ENCODE peak calls at places on chromosomes 7 and 10, in seven cellular contexts. One of them, this sample, is unnamed.

GRCh38 chr7:55549457-55549856 is 22.8 kb downstream of the VOPP1 start:
- DNase-seq in heart left ventricle: no peak
- DNase-seq in HepG2: no peak
- DNase-seq in right lobe of liver: no peak
- DNase-seq in HCT116: no peak
- DNase-seq in transverse colon: peak; percentile 69
- DNase-seq in NB4: no peak
- DNase-seq in this sample: no peak

GRCh38 chr7:117769085-117769484 is 104.2 kb downstream of the CTTNBP2 start:
- DNase-seq in HepG2: no peak
- DNase-seq in transverse colon: no peak
- DNase-seq in right lobe of liver: no peak
- DNase-seq in heart left ventricle: no peak
- DNase-seq in NB4: no peak
- DNase-seq in HCT116: no peak
- DNase-seq in this sample: no peak

GRCh38 chr7:120436487-120437060 is 163.6 kb downstream of the KCND2 start:
- DNase-seq in right lobe of liver: no peak
- DNase-seq in HepG2: no peak
- DNase-seq in HCT116: no peak
- DNase-seq in heart left ventricle: no peak
- DNase-seq in NB4: no peak
- DNase-seq in transverse colon: no peak
- DNase-seq in this sample: no peak

GRCh38 chr10:45471531-45472310 is 97.7 kb downstream of the ALOX5 start:
- DNase-seq in HCT116: no peak
- DNase-seq in heart left ventricle: no peak
- DNase-seq in right lobe of liver: peak; percentile 51
- DNase-seq in transverse colon: no peak
- DNase-seq in NB4: no peak
- DNase-seq in HepG2: peak; percentile 15
- DNase-seq in this sample: no peak

GRCh38 chr10:49798275-49798674 is 36.2 kb upstream of the OGDHL start:
- DNase-seq in heart left ventricle: no peak
- DNase-seq in HepG2: no peak
- DNase-seq in NB4: no peak
- DNase-seq in transverse colon: no peak
- DNase-seq in HCT116: no peak
- DNase-seq in right lobe of liver: no peak
- DNase-seq in this sample: no peak

GRCh38 chr10:73857446-73857845 is 16.9 kb downstream of the CAMK2G start:
- DNase-seq in right lobe of liver: no peak
- DNase-seq in heart left ventricle: no peak
- DNase-seq in NB4: no peak
- DNase-seq in HCT116: no peak
- DNase-seq in HepG2: no peak
- DNase-seq in transverse colon: no peak
- DNase-seq in this sample: no peak

GRCh38 chr10:14259696-14260595 is 70.8 kb downstream of the FRMD4A start:
- DNase-seq in HCT116: no peak
- DNase-seq in HepG2: peak; percentile 64
- DNase-seq in transverse colon: no peak
- DNase-seq in heart left ventricle: no peak
- DNase-seq in right lobe of liver: peak; percentile 32
- DNase-seq in NB4: no peak
- DNase-seq in this sample: no peak

GRCh38 chr10:5146920-5147254 is 38.1 kb downstream of the AKR1C8 start:
- DNase-seq in HCT116: no peak
- DNase-seq in NB4: no peak
- DNase-seq in transverse colon: no peak
- DNase-seq in HepG2: no peak
- DNase-seq in heart left ventricle: no peak
- DNase-seq in right lobe of liver: no peak
- DNase-seq in this sample: no peak

GRCh38 chr7:30859940-30860623 is 51.6 kb upstream of the AQP1 start:
- DNase-seq in transverse colon: no peak
- DNase-seq in heart left ventricle: no peak
- DNase-seq in NB4: no peak
- DNase-seq in right lobe of liver: no peak
- DNase-seq in HCT116: no peak
- DNase-seq in HepG2: no peak
- DNase-seq in this sample: no peak

GRCh38 chr7:23205861-23206510 is 24.1 kb downstream of the NUP42 start:
- DNase-seq in transverse colon: no peak
- DNase-seq in right lobe of liver: no peak
- DNase-seq in NB4: no peak
- DNase-seq in HepG2: no peak
- DNase-seq in heart left ventricle: no peak
- DNase-seq in HCT116: no peak
- DNase-seq in this sample: no peak

GRCh38 chr7:41117431-41117830 is 585.5 kb downstream of the INHBA start:
- DNase-seq in NB4: no peak
- DNase-seq in heart left ventricle: no peak
- DNase-seq in transverse colon: no peak
- DNase-seq in right lobe of liver: no peak
- DNase-seq in HCT116: no peak
- DNase-seq in HepG2: no peak
- DNase-seq in this sample: no peak

GRCh38 chr7:155527664-155528063 is 18.7 kb downstream of the CNPY1 start:
- DNase-seq in HCT116: no peak
- DNase-seq in transverse colon: no peak
- DNase-seq in HepG2: no peak
- DNase-seq in right lobe of liver: no peak
- DNase-seq in heart left ventricle: no peak
- DNase-seq in NB4: no peak
- DNase-seq in this sample: no peak

GRCh38 chr10:89516149-89516832 is 19.1 kb downstream of the SLC16A12 start:
- DNase-seq in NB4: no peak
- DNase-seq in transverse colon: peak; percentile 42
- DNase-seq in heart left ventricle: peak; percentile 78
- DNase-seq in HepG2: no peak
- DNase-seq in HCT116: no peak
- DNase-seq in right lobe of liver: no peak
- DNase-seq in this sample: no peak

DNA sequence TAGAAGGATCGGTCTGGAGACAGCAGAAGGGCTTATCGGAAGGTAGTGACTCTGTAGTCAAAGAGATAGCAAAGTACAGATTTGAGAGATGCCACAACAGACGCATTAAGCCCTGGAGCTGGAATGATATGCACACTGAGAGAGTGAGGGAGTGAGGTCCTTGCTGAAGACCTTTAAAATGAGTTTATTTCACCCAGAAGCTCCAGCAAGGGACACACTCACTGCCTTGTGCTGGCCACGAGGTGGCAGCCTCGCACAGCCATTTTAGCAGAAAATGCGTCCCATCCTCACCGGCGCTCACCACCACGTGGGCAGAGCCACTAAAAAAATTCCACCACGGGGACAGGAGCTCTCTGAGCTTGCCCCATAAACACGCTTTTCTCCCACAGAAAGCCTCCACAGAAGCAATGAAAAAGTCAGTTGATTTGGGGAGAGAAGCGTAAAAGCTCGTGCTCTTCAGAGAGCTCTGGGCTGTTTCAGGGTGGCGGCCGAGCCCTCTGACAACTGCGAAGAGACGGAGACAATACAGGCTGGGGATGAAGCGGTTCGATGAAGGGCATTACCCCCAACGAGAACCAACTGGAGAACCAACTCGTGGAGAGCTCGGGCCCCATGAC is 163.0 kb upstream of the KLF14 start:
- DNase-seq in right lobe of liver: peak; percentile 77
- DNase-seq in heart left ventricle: peak; percentile 80
- DNase-seq in transverse colon: peak; percentile 80
- DNase-seq in HCT116: peak; percentile 86
- DNase-seq in HepG2: peak; percentile 52
- DNase-seq in NB4: peak; percentile 81
- DNase-seq in this sample: peak; percentile 83
- TF ChIP-seq POLR2A in right lobe of liver: no peak
- TF ChIP-seq POLR2A in heart left ventricle: no peak
- TF ChIP-seq POLR2A in transverse colon: no peak
- TF ChIP-seq POLR2A in HCT116: peak; percentile 9
- TF ChIP-seq POLR2A in HepG2: no peak
- TF ChIP-seq POLR2A in NB4: no peak
- TF ChIP-seq POLR2A in this sample: no peak

GRCh38 chr7:64045301-64046040 is at the start of gene ZNF727:
- DNase-seq in HCT116: no peak
- DNase-seq in heart left ventricle: peak; percentile 76
- DNase-seq in right lobe of liver: no peak
- DNase-seq in NB4: peak; percentile 78
- DNase-seq in HepG2: no peak
- DNase-seq in transverse colon: peak; percentile 12
- DNase-seq in this sample: peak; percentile 53
- TF ChIP-seq POLR2A in HCT116: no peak
- TF ChIP-seq POLR2A in heart left ventricle: no peak
- TF ChIP-seq POLR2A in right lobe of liver: no peak
- TF ChIP-seq POLR2A in NB4: no peak
- TF ChIP-seq POLR2A in HepG2: no peak
- TF ChIP-seq POLR2A in transverse colon: no peak
- TF ChIP-seq POLR2A in this sample: no peak

GRCh38 chr7:20237464-20238267 is 20.5 kb upstream of the MACC1 start:
- DNase-seq in HepG2: no peak
- DNase-seq in HCT116: no peak
- DNase-seq in NB4: no peak
- DNase-seq in transverse colon: no peak
- DNase-seq in heart left ventricle: no peak
- DNase-seq in right lobe of liver: no peak
- DNase-seq in this sample: no peak

GRCh38 chr7:20240080-20240926 is 23.1 kb upstream of the MACC1 start:
- DNase-seq in HepG2: no peak
- DNase-seq in HCT116: no peak
- DNase-seq in transverse colon: no peak
- DNase-seq in right lobe of liver: no peak
- DNase-seq in heart left ventricle: no peak
- DNase-seq in NB4: no peak
- DNase-seq in this sample: no peak

GRCh38 chr7:20238268-20238753 is 21.1 kb upstream of the MACC1 start:
- DNase-seq in HepG2: no peak
- DNase-seq in NB4: no peak
- DNase-seq in heart left ventricle: no peak
- DNase-seq in HCT116: no peak
- DNase-seq in right lobe of liver: no peak
- DNase-seq in transverse colon: no peak
- DNase-seq in this sample: no peak

GRCh38 chr7:20236790-20237189 is 19.6 kb upstream of the MACC1 start:
- DNase-seq in HepG2: no peak
- DNase-seq in HCT116: no peak
- DNase-seq in heart left ventricle: no peak
- DNase-seq in transverse colon: no peak
- DNase-seq in right lobe of liver: no peak
- DNase-seq in NB4: no peak
- DNase-seq in this sample: no peak

GRCh38 chr7:20238754-20239324 is 21.7 kb upstream of the MACC1 start:
- DNase-seq in right lobe of liver: peak; percentile 35
- DNase-seq in HCT116: no peak
- DNase-seq in HepG2: no peak
- DNase-seq in heart left ventricle: no peak
- DNase-seq in transverse colon: peak; percentile 33
- DNase-seq in NB4: no peak
- DNase-seq in this sample: no peak
- TF ChIP-seq POLR2A in right lobe of liver: no peak
- TF ChIP-seq POLR2A in HCT116: no peak
- TF ChIP-seq POLR2A in HepG2: no peak
- TF ChIP-seq POLR2A in heart left ventricle: no peak
- TF ChIP-seq POLR2A in transverse colon: no peak
- TF ChIP-seq POLR2A in NB4: no peak
- TF ChIP-seq POLR2A in this sample: no peak

DNA sequence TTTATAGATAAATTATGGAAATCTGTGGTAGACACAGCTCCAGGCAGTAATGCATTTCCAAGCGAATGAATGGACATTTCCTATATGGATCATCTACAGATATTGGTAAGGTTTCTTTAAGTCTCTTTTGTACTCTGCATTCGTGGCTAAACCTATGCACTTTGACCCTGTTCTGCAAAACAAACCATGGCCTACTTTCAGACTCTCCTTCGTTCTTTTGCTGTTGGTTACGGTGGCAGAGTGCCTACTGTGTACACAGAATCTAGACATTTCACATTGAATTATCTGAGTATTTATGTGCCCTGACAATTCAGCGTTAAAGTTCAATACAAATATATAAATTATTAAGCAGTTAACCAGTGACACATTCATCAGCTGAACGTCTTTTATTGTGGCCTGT is 93.3 kb downstream of the MGMT start:
- DNase-seq in HepG2: no peak
- DNase-seq in right lobe of liver: no peak
- DNase-seq in transverse colon: no peak
- DNase-seq in NB4: no peak
- DNase-seq in heart left ventricle: no peak
- DNase-seq in HCT116: no peak
- DNase-seq in this sample: no peak
- TF ChIP-seq POLR2A in HepG2: no peak
- TF ChIP-seq POLR2A in right lobe of liver: no peak
- TF ChIP-seq POLR2A in transverse colon: no peak
- TF ChIP-seq POLR2A in NB4: no peak
- TF ChIP-seq POLR2A in heart left ventricle: no peak
- TF ChIP-seq POLR2A in HCT116: no peak
- TF ChIP-seq POLR2A in this sample: no peak

GRCh38 chr7:37056256-37056655 is 332.0 kb upstream of the AOAH start:
- DNase-seq in HCT116: no peak
- DNase-seq in HepG2: no peak
- DNase-seq in NB4: no peak
- DNase-seq in right lobe of liver: no peak
- DNase-seq in heart left ventricle: no peak
- DNase-seq in transverse colon: no peak
- DNase-seq in this sample: no peak
- TF ChIP-seq POLR2A in HCT116: no peak
- TF ChIP-seq POLR2A in HepG2: no peak
- TF ChIP-seq POLR2A in NB4: no peak
- TF ChIP-seq POLR2A in right lobe of liver: no peak
- TF ChIP-seq POLR2A in heart left ventricle: no peak
- TF ChIP-seq POLR2A in transverse colon: no peak
- TF ChIP-seq POLR2A in this sample: no peak

GRCh38 chr10:103630156-103630555 is 136.7 kb downstream of the NEURL1 start:
- DNase-seq in right lobe of liver: no peak
- DNase-seq in heart left ventricle: no peak
- DNase-seq in HCT116: no peak
- DNase-seq in transverse colon: no peak
- DNase-seq in NB4: no peak
- DNase-seq in HepG2: no peak
- DNase-seq in this sample: no peak
- TF ChIP-seq POLR2A in right lobe of liver: no peak
- TF ChIP-seq POLR2A in heart left ventricle: no peak
- TF ChIP-seq POLR2A in HCT116: no peak
- TF ChIP-seq POLR2A in transverse colon: no peak
- TF ChIP-seq POLR2A in NB4: no peak
- TF ChIP-seq POLR2A in HepG2: no peak
- TF ChIP-seq POLR2A in this sample: no peak